ENCODE peak calls at places on chromosomes 6 and 20, in six cellular contexts. T is IMR-90, E is GM12878, B is A549, H is HepG2, X is K562. C is an unnamed sample.

GRCh38 chr6:108477034-108477433 is 83.7 kb upstream of the FOXO3 start:
- DNase-seq in T (no peak), E (no peak), B (no peak), H (no peak), X (no peak), C (no peak)

GRCh38 chr6:22892452-22892851 is 323.1 kb downstream of the HDGFL1 start:
- DNase-seq in T (peak; percentile 99), E (no peak), B (peak; percentile 77), H (no peak), X (no peak), C (no peak)

GRCh38 chr6:45026003-45026516 is 302.1 kb upstream of the RUNX2 start:
- DNase-seq in T (peak; percentile 53), E (no peak), B (no peak), H (peak; percentile 54), X (no peak), C (no peak)

GRCh38 chr6:39076086-39076992 is 27.8 kb downstream of the GLP1R start:
- DNase-seq in T (no peak), E (no peak), B (no peak), H (no peak), X (no peak), C (no peak)

GRCh38 chr6:15901141-15902115 is 227.5 kb upstream of the MYLIP start:
- DNase-seq in T (no peak), E (peak; percentile 99), B (no peak), H (no peak), X (no peak), C (no peak)

GRCh38 chr6:47403801-47404200 is 73.8 kb upstream of the CD2AP start:
- DNase-seq in T (no peak), E (no peak), B (no peak), H (no peak), X (no peak), C (no peak)

GRCh38 chr6:47134476-47135189 is 92.5 kb upstream of the ADGRF1 start:
- DNase-seq in T (peak; percentile 96), E (no peak), B (peak; percentile 94), H (peak; percentile 91), X (peak; percentile 75), C (peak; percentile 68)

GRCh38 chr6:22727709-22728108 is 158.3 kb downstream of the HDGFL1 start:
- DNase-seq in T (peak; percentile 64), E (no peak), B (no peak), H (no peak), X (no peak), C (no peak)

GRCh38 chr6:12051861-12052368 is 39.8 kb downstream of the HIVEP1 start:
- DNase-seq in T (peak; percentile 88), E (peak; percentile 92), B (no peak), H (no peak), X (no peak), C (no peak)

GRCh38 chr20:49896204-49896603 is 19.1 kb downstream of the SPATA2 start:
- DNase-seq in T (no peak), E (no peak), B (no peak), H (no peak), X (no peak), C (no peak)

GRCh38 chr20:56166781-56167465 is 81.6 kb upstream of the MC3R start:
- DNase-seq in T (no peak), E (no peak), B (no peak), H (no peak), X (no peak), C (no peak)

GRCh38 chr6:161302949-161303348 is 29.1 kb upstream of the AGPAT4 start:
- DNase-seq in T (no peak), E (no peak), B (no peak), H (no peak), X (no peak), C (no peak)

GRCh38 chr6:40802481-40802880 is 215.3 kb upstream of the LRFN2 start:
- DNase-seq in T (no peak), E (no peak), B (no peak), H (no peak), X (no peak), C (no peak)

GRCh38 chr20:34012735-34013134 is 19.0 kb downstream of the RALY start:
- DNase-seq in T (no peak), E (no peak), B (no peak), H (no peak), X (no peak), C (no peak)

GRCh38 chr6:11197175-11197535 is 35.3 kb downstream of the NEDD9 start:
- DNase-seq in T (peak; percentile 88), E (no peak), B (no peak), H (no peak), X (no peak), C (no peak)

DNA sequence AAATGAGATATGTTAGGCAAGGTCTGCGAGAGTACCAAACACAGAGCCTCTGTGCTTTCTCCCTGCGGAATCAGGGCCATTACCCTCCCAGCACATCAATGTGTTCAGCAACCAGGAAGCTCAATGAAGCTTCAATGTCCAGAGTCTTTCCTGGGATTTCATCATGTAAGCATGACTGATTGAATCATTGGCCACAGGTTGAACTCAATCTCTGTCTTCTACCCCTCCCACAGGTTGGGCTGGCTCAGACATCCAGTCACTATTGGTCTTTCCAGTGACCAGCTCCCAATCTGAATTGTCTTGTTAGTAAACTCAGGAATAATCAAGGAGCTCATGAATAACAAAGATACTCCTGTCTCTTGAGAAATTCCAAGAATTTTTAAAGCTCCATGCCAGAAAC is 2.7 kb upstream of the DTD1 start:
- DNase-seq in T (peak; percentile 64), E (no peak), B (peak; percentile 80), H (peak; percentile 86), X (no peak), C (no peak)
- TF ChIP-seq BHLHE40 in T (no peak), E (no peak), B (no peak), H (no peak), X (no peak), C (no peak)

DNA sequence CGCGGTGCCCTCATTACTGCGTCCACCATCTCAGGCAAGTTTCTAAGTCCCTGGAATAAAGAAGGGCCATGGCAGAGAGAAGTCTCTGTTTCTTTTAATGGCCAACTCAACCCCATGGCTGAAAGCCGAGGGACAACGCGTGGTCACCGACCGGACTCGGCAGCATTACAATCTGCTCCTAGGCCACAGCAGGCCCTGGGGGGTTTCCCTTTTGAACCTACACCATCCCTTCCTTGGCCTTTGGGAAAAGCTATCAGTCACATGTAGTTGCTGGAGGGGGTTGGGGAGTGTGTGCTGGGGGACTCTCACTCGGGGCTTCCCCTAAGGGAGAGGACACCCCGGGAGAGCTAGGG is 11.1 kb upstream of the FAM83C start:
- DNase-seq in T (no peak), E (no peak), B (no peak), H (no peak), X (no peak), C (no peak)
- TF ChIP-seq BHLHE40 in T (no peak), E (no peak), B (no peak), H (no peak), X (no peak), C (no peak)

DNA sequence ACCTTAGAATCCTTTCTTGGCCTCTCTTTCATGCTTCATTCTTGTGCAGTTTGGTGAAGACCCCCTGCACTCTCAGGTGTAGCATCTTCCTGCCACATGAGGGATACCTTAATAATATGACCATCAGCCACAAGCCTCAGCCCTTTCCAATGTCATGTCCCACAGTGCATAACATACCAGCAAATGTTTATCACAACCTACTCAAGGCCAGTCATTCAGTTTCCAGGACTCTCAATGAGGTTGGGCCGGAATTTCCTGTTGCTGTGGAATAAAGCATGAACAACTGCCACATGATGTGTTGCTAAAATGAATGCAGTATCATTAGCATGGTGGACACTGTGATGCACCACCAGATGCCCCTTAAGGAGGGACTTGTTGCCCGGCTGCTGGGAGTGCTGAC is 72.3 kb downstream of the RIN2 start:
- DNase-seq in T (peak; percentile 69), E (no peak), B (no peak), H (no peak), X (no peak), C (no peak)
- TF ChIP-seq BHLHE40 in T (no peak), E (no peak), B (no peak), H (no peak), X (no peak), C (no peak)

DNA sequence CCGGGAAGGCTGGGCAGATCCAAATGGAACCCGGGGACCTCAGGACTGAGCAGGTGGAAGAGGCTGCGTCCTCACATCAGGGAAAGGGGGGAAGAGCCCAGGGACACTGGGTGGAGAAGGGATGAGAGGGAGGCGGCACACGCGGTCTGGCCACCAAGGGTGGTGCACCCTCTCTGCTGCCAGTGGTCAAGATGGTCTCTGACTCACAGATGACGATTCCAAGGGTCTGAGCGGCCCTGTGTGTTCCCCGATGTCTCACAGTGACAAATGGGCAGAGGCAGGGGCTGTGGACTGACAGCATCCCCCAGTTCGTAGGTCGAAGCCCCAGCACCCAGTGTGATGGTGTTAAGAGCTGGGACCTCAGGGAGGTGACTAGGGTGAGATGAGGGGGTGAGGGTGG is 32.1 kb downstream of the SLCO4A1 start:
- DNase-seq in T (no peak), E (no peak), B (no peak), H (no peak), X (no peak), C (no peak)
- TF ChIP-seq BHLHE40 in T (no peak), E (no peak), B (no peak), H (no peak), X (no peak), C (no peak)

GRCh38 chr6:74872754-74873446 is 333.0 kb downstream of the COL12A1 start:
- DNase-seq in T (no peak), E (no peak), B (no peak), H (no peak), X (no peak), C (no peak)

GRCh38 chr6:74870403-74870802 is 335.4 kb downstream of the COL12A1 start:
- DNase-seq in T (no peak), E (no peak), B (peak; percentile 26), H (peak; percentile 69), X (no peak), C (peak; percentile 10)

GRCh38 chr6:74867286-74867685 is 338.6 kb downstream of the COL12A1 start:
- DNase-seq in T (no peak), E (no peak), B (no peak), H (no peak), X (no peak), C (no peak)

GRCh38 chr6:74873911-74874310 is 331.9 kb downstream of the COL12A1 start:
- DNase-seq in T (peak; percentile 25), E (no peak), B (no peak), H (no peak), X (no peak), C (no peak)

DNA sequence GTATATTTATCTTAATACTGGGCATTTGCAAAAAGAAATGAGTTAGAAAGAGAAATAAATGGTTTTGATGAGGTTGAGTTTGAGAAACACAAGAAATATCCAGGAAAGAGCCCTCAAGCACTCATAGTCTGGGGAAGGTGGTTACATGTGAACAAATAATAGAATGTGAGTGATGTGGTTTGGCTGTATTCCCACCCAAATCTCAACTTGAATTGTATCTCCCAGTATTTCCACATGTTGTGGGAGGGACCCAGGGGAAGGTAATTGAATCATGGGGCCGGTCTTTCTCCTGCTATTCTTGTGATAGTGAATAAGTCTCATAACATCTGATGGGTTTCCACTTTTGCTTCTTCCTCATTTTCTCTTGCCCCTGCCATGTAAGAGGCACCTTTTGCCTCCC is 334.1 kb downstream of the COL12A1 start:
- DNase-seq in T (peak; percentile 63), E (no peak), B (no peak), H (no peak), X (no peak), C (no peak)
- TF ChIP-seq BHLHE40 in T (no peak), E (no peak), B (no peak), H (no peak), X (no peak), C (no peak)

GRCh38 chr6:4616311-4616710 is 159.9 kb upstream of the CDYL start:
- DNase-seq in T (no peak), E (no peak), B (no peak), H (no peak), X (no peak), C (no peak)
- TF ChIP-seq BHLHE40 in T (no peak), E (no peak), B (no peak), H (no peak), X (no peak), C (no peak)

GRCh38 chr6:105814745-105815536 is 271.2 kb upstream of the PRDM1 start:
- DNase-seq in T (no peak), E (no peak), B (no peak), H (no peak), X (peak; percentile 26), C (no peak)
- TF ChIP-seq BHLHE40 in T (no peak), E (no peak), B (no peak), H (no peak), X (no peak), C (no peak)